ENCODE peak calls at places on chromosomes 16 and 17, in ten cellular contexts. U is A549, P is pancreas, W is mucosa of descending colon, O is AG09319, E is thoracic aorta, S is cardiac fibroblast, B is GM12865, H is RWPE1, F is ovary. R is an unnamed sample.

GRCh38 chr17:74737299-74738050 is 419 bp downstream of the RAB37 start:
- DNase-seq in P (no peak), S (peak), U (peak), H (no peak), B (peak), O (no peak), W (no peak), E (no peak), F (peak), R (peak)

GRCh38 chr17:21253646-21254441 is 634 bp upstream of the NATD1 start:
- DNase-seq in E (no peak), B (no peak), F (no peak), O (no peak), H (peak), U (no peak), P (no peak), S (no peak), W (no peak), R (no peak)

GRCh38 chr16:10729104-10729503 is 14.5 kb upstream of the NUBP1 start:
- DNase-seq in S (no peak), P (no peak), W (no peak), O (no peak), E (no peak), B (no peak), F (no peak), U (no peak), H (no peak), R (no peak)

GRCh38 chr16:53892155-53892554 is 188.2 kb downstream of the FTO start:
- DNase-seq in S (peak), W (peak), P (peak), F (peak), H (peak), O (no peak), B (peak), E (no peak), U (peak), R (no peak)

GRCh38 chr16:30567991-30568638 is 3.4 kb downstream of the ZNF688 start:
- DNase-seq in S (peak), H (peak), U (peak), B (peak), P (no peak), W (no peak), F (no peak), E (no peak), O (peak), R (no peak)

GRCh38 chr16:35749253-35750141 is 2290.1 kb downstream of the TP53TG3F start:
- DNase-seq in B (no peak), H (no peak), S (no peak), W (no peak), P (no peak), U (no peak), F (no peak), O (no peak), E (no peak), R (peak)

GRCh38 chr17:80704381-80704819 is 159.8 kb downstream of the RPTOR start:
- DNase-seq in S (no peak), P (no peak), U (no peak), W (no peak), F (no peak), B (no peak), E (no peak), H (peak), O (no peak), R (no peak)

GRCh38 chr16:31215287-31216115 is 1.4 kb downstream of the PYDC1 start:
- DNase-seq in W (peak), S (peak), U (peak), B (no peak), P (peak), H (peak), F (no peak), E (no peak), O (no peak), R (no peak)

GRCh38 chr17:81996232-81996756 is 18.9 kb downstream of the ASPSCR1 start:
- DNase-seq in P (no peak), O (no peak), W (no peak), U (no peak), S (no peak), E (no peak), B (no peak), H (no peak), F (no peak), R (no peak)

GRCh38 chr17:36877774-36878173 is 59.5 kb upstream of the LHX1 start:
- DNase-seq in H (no peak), S (peak), F (no peak), E (no peak), B (no peak), U (no peak), W (no peak), P (no peak), O (no peak), R (no peak)

GRCh38 chr17:36935681-36936454 is 1.4 kb upstream of the LHX1 start:
- DNase-seq in F (no peak), H (no peak), E (no peak), B (no peak), P (no peak), W (peak), O (no peak), U (peak), S (no peak), R (no peak)

GRCh38 chr16:16158741-16159374 is 64.4 kb downstream of the ABCC6 start:
- DNase-seq in S (no peak), U (no peak), P (no peak), W (no peak), E (no peak), F (no peak), H (no peak), O (no peak), B (no peak), R (no peak)

GRCh38 chr17:18301081-18301480 is 13.7 kb downstream of the TOP3A start:
- DNase-seq in U (no peak), S (no peak), W (no peak), E (no peak), O (no peak), P (no peak), F (no peak), H (no peak), B (no peak), R (no peak)

GRCh38 chr17:34842235-34842634 is 119.0 kb downstream of the CCT6B start:
- DNase-seq in P (no peak), O (no peak), B (no peak), H (no peak), W (no peak), U (no peak), S (no peak), F (no peak), E (no peak), R (no peak)

GRCh38 chr17:47279062-47279801 is 25.6 kb downstream of the ITGB3 start:
- DNase-seq in S (peak), P (no peak), E (peak), F (peak), H (peak), W (peak), U (no peak), O (peak), B (peak), R (no peak)

GRCh38 chr17:47413872-47414271 is 90.1 kb downstream of the EFCAB13 start:
- DNase-seq in W (no peak), E (no peak), O (no peak), U (no peak), S (no peak), F (no peak), H (peak), P (no peak), B (no peak), R (no peak)

GRCh38 chr16:11557811-11558210 is 28.9 kb downstream of the LITAF start:
- DNase-seq in B (no peak), W (no peak), U (no peak), P (no peak), S (no peak), O (no peak), F (no peak), H (no peak), E (no peak), R (no peak)

GRCh38 chr16:87327798-87328495 is 10.8 kb upstream of the C16orf95 start:
- DNase-seq in H (no peak), W (no peak), U (no peak), F (no peak), E (no peak), P (no peak), S (no peak), O (no peak), B (no peak), R (peak)

GRCh38 chr16:22123146-22123545 is 30.8 kb downstream of the VWA3A start:
- DNase-seq in S (peak), U (peak), P (no peak), E (no peak), W (no peak), H (no peak), O (no peak), B (peak), F (no peak), R (no peak)
- TF ChIP-seq CTCF in S (peak), U (no peak), P (no peak), E (no peak), W (no peak), H (no peak), O (no peak), B (no peak), F (no peak), R (no peak)

GRCh38 chr16:2204727-2205103 is 539 bp upstream of the MLST8 start:
- DNase-seq in O (no peak), H (no peak), B (no peak), W (no peak), E (no peak), F (no peak), U (no peak), S (no peak), P (no peak), R (no peak)

GRCh38 chr16:2206780-2207433 is 1.7 kb downstream of the MLST8 start:
- DNase-seq in W (no peak), F (no peak), E (no peak), P (no peak), B (no peak), U (no peak), H (no peak), S (no peak), O (no peak), R (no peak)

GRCh38 chr16:2205967-2206313 is 686 bp downstream of the MLST8 start:
- DNase-seq in E (no peak), W (peak), F (peak), U (no peak), O (no peak), H (no peak), B (no peak), P (no peak), S (no peak), R (no peak)

GRCh38 chr16:2206420-2206779 is 1.1 kb downstream of the MLST8 start:
- DNase-seq in H (no peak), F (no peak), P (no peak), E (no peak), U (no peak), S (no peak), B (no peak), W (no peak), O (no peak), R (no peak)

GRCh38 chr16:2205104-2205966 is at the start of gene MLST8:
- DNase-seq in P (peak), O (peak), U (peak), W (peak), H (peak), F (peak), B (peak), S (peak), E (peak), R (no peak)
- TF ChIP-seq CTCF in P (no peak), O (no peak), U (no peak), W (no peak), H (no peak), F (no peak), B (peak), S (no peak), E (peak), R (peak)

GRCh38 chr17:27802962-27803680 is 2.8 kb upstream of the NOS2 start:
- DNase-seq in P (no peak), S (no peak), U (no peak), E (no peak), O (no peak), H (no peak), F (no peak), W (no peak), B (no peak), R (no peak)

GRCh38 chr17:27800522-27800921 is at the start of gene NOS2:
- DNase-seq in O (no peak), H (no peak), F (no peak), B (no peak), U (no peak), W (peak), E (no peak), S (no peak), P (no peak), R (no peak)

GRCh38 chr17:27804113-27804512 is 3.8 kb upstream of the NOS2 start:
- DNase-seq in W (no peak), P (no peak), S (no peak), U (no peak), O (no peak), E (no peak), B (no peak), F (no peak), H (no peak), R (no peak)

GRCh38 chr17:27805520-27806146 is 5.3 kb upstream of the NOS2 start:
- DNase-seq in B (peak), O (peak), F (peak), U (peak), S (peak), E (peak), P (peak), H (peak), W (peak), R (no peak)

DNA sequence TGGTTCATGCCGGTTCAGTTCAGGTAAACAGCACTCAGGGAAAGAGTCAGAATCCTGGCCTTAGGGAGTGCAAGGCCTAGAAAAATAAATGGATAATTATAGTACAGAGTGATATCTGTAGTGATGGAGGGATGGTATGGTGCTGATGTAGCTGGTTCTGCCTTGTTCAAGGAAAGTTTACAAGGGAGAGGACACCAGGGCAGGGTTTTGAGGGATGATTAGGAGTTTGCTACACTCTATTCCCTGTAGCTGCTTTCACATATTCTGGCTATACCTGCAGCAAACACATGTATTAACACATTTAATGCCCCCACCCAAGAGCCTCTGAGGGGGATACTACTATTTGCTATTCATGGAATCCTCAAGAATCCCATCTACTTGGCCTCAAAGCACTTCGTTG is 1.7 kb upstream of the NOS2 start:
- DNase-seq in S (no peak), P (no peak), H (no peak), B (no peak), U (no peak), O (no peak), W (no peak), E (no peak), F (no peak), R (no peak)
- TF ChIP-seq CTCF in S (no peak), P (no peak), H (no peak), B (no peak), U (no peak), O (no peak), W (no peak), E (no peak), F (no peak), R (no peak)

DNA sequence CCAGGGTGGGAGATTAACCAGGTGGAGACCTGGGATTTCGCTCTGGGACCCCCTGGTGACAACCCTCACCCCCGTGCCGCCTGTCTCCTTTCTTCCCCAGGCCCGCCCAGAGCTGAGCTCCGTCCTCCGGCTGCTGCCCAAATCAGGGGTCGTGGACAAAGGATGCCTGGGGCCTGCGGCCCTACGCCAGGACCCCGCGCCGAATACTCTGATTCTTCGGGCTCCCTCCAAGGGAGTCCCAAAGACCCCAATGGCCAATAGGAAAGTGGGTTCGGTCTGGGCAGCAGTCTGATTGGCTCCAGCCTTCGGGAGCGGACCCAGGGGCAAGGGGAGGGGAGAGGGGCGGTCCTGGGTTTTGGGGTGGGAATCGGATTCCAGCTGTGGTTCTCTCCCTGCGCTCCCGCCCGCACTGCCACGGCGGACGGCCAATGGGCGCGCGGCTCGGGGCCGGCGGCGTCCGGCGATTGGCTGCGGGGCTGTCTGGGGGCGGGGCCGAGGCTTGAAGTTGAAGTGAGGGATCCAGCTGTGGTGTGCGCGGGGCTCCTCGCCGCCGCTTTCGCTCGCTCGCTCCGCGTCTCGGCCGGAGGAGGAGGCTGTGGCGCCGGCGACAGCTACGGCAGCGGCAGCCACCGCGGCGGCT is at the start of gene CACNA1G:
- DNase-seq in U (peak), B (peak), H (peak), O (no peak), W (peak), S (peak), P (peak), E (peak), F (peak), R (no peak)
- TF ChIP-seq CTCF in U (no peak), B (no peak), H (no peak), O (no peak), W (no peak), S (no peak), P (no peak), E (no peak), F (no peak), R (peak)